ENCODE peak calls at places on chromosomes 5 and 9, in nine cellular contexts. B, N, P, L, Y, D, Q, E and K are unnamed samples.

GRCh38 chr5:110726249-110727024 is at the start of gene TMEM232:
- DNase-seq in B (peak), Q (peak), L (peak), D (peak), Y (peak), P (peak), E (peak), N (no peak), K (peak)

GRCh38 chr9:90007516-90008430 is 403.0 kb downstream of the GADD45G start:
- DNase-seq in L (no peak), D (no peak), Q (no peak), Y (no peak), N (no peak), B (no peak), E (peak), P (no peak), K (no peak)

GRCh38 chr5:18970000-18970399 is 1018.0 kb downstream of the CDH18 start:
- DNase-seq in B (no peak), D (no peak), L (no peak), Q (no peak), E (no peak), P (no peak), N (no peak), Y (no peak), K (no peak)

GRCh38 chr5:69166686-69167487 is at the start of gene CCNB1:
- DNase-seq in B (peak), Q (peak), L (peak), N (peak), D (peak), E (peak), Y (peak), P (peak), K (peak)

GRCh38 chr5:137414112-137414511 is 85.0 kb downstream of the SPOCK1 start:
- DNase-seq in Q (no peak), D (no peak), Y (no peak), L (no peak), B (no peak), P (no peak), N (no peak), E (no peak), K (no peak)

GRCh38 chr9:112224401-112225289 is 49.5 kb upstream of the SUSD1 start:
- DNase-seq in Y (no peak), N (no peak), L (no peak), B (no peak), P (no peak), Q (no peak), E (peak), D (peak), K (no peak)

GRCh38 chr9:14961372-14962068 is 51.3 kb upstream of the FREM1 start:
- DNase-seq in N (no peak), P (no peak), Y (no peak), B (no peak), E (no peak), D (peak), L (no peak), Q (no peak), K (no peak)

GRCh38 chr5:42250-42649 is 49.7 kb upstream of the PLEKHG4B start:
- DNase-seq in D (peak), L (no peak), B (no peak), Q (no peak), E (no peak), P (no peak), Y (no peak), N (peak), K (no peak)

GRCh38 chr5:9787813-9788600 is 157.9 kb upstream of the TAS2R1 start:
- DNase-seq in E (no peak), D (no peak), B (no peak), N (no peak), P (no peak), Y (peak), Q (no peak), L (no peak), K (no peak)

GRCh38 chr5:683619-684481 is 9.3 kb downstream of the TPPP start:
- DNase-seq in N (no peak), B (no peak), D (no peak), Y (peak), L (no peak), Q (peak), E (no peak), P (no peak), K (no peak)